ENCODE peak calls at places on chromosome 13, in five cellular contexts. C is A549, B is lower leg skin, R is NB4, O is endothelial cell of umbilical vein. H is an unnamed sample.

GRCh38 chr13:79810671-79811070 is 329.7 kb downstream of the NDFIP2 start:
- DNase-seq in C (peak), O (peak), B (no peak), R (no peak), H (no peak)

GRCh38 chr13:65787087-65787486 is 1443.0 kb downstream of the PCDH9 start:
- DNase-seq in O (no peak), R (no peak), B (no peak), C (no peak), H (no peak)

GRCh38 chr13:26589754-26590153 is 32.3 kb downstream of the WASF3 start:
- DNase-seq in O (peak), B (no peak), R (peak), C (no peak), H (no peak)

GRCh38 chr13:65595881-65596280 is 1634.3 kb downstream of the PCDH9 start:
- DNase-seq in B (no peak), C (no peak), R (no peak), O (no peak), H (no peak)

GRCh38 chr13:113002206-113002821 is 33.3 kb downstream of the MCF2L start:
- DNase-seq in B (no peak), R (no peak), C (no peak), O (no peak), H (no peak)

GRCh38 chr13:44474122-44474910 is 100.7 kb downstream of the SERP2 start:
- DNase-seq in C (peak), B (no peak), O (peak), R (no peak), H (no peak)

GRCh38 chr13:89343165-89343564 is 1672.0 kb downstream of the SLITRK5 start:
- DNase-seq in O (no peak), B (no peak), R (no peak), C (no peak), H (no peak)

GRCh38 chr13:51339952-51340732 is 651 bp downstream of the SERPINE3 start:
- DNase-seq in O (no peak), R (no peak), B (no peak), C (no peak), H (no peak)

GRCh38 chr13:60334310-60334709 is 62.7 kb upstream of the TDRD3 start:
- DNase-seq in B (no peak), C (no peak), O (peak), R (no peak), H (no peak)

GRCh38 chr13:41613471-41613870 is 156.1 kb downstream of the RGCC start:
- DNase-seq in C (no peak), O (no peak), B (no peak), R (no peak), H (no peak)

GRCh38 chr13:42996584-42996983 is 4.5 kb upstream of the EPSTI1 start:
- DNase-seq in B (no peak), R (peak), C (peak), O (peak), H (no peak)

GRCh38 chr13:99687728-99688397 is 186.6 kb downstream of the TM9SF2 start:
- DNase-seq in C (no peak), B (no peak), O (no peak), R (no peak), H (no peak)

DNA sequence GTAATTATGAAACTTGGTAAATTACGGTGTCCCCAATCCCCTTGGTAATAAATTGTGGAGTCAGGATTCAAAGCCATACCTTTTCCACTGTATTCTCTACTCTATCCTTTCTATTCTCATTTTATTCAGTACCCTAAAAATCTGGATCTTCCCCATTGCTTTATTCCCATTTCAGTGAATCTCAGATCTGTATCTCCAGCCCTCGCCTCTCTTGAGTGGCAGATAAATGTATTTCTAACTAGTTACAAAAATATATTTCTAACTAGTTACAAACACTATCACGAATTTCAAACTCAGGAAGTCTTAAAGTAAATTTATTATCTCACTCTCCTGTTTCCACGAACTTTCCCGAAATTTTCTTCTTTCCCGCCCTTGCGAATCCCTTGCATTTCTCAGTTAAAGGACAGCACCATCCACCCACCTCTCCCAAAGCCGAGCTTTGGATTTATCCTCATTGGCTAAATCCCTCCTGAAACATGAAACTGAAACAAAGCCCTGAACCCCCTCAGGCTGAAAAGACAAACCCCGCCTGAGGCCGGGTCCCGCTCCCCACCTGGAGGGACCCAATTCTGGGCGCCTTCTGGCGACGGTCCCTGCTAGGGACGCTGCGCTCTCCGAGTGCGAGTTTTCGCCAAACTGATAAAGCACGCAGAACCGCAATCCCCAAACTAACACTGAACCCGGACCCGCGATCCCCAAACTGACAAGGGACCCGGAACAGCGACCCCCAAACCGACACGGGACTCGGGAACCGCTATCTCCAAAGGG is 164.3 kb upstream of the PABPC3 start:
- DNase-seq in C (no peak), R (no peak), O (no peak), B (no peak), H (no peak)
- H3K4me3 ChIP-seq in C (no peak), R (no peak), O (no peak), B (no peak), H (no peak)

DNA sequence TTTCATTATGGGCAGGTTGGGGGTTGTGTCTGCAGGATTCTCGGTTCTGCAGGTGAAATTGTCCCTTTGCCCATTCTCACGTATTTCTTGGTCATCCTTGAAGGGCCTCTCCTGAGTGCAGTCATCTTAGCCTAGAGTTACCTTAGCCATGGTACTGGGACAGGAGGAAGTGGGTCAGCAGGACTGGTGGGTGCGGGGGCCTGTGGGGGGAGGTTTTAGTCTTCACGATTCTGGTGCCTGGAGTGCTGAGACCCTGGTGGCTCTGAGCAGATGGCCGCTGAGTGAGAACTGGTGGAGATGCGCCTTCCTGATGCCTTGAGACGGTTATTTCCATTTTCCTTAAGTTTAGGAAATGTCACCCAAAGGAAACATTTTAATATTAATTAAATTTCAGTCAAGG is 11.8 kb downstream of the COL4A2 start:
- DNase-seq in R (no peak), C (no peak), B (no peak), O (no peak), H (no peak)
- TF ChIP-seq POLR2A in R (no peak), C (no peak), B (no peak), O (peak), H (no peak)

DNA sequence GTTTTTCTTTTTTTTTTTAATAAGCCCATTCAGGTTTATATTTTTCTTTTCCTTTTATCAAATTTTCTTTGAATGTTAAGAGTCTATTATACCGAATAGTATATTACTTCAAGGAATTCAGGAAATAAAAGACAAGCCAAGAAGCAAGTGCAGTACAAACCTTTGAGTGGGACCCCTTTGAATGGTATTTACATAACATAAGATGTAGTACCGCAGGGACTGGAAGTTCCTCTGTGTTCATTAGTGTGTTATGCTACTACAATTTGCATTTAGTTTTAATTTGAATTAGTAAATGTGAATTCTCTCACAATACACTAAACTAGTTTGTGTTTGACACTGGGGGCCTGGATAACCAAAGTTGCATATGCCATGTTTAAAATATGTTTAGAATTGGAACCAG is 339.5 kb downstream of the DCT start:
- DNase-seq in C (no peak), O (no peak), R (no peak), B (no peak), H (no peak)
- H3K4me3 ChIP-seq in C (no peak), O (no peak), R (no peak), B (no peak), H (no peak)

DNA sequence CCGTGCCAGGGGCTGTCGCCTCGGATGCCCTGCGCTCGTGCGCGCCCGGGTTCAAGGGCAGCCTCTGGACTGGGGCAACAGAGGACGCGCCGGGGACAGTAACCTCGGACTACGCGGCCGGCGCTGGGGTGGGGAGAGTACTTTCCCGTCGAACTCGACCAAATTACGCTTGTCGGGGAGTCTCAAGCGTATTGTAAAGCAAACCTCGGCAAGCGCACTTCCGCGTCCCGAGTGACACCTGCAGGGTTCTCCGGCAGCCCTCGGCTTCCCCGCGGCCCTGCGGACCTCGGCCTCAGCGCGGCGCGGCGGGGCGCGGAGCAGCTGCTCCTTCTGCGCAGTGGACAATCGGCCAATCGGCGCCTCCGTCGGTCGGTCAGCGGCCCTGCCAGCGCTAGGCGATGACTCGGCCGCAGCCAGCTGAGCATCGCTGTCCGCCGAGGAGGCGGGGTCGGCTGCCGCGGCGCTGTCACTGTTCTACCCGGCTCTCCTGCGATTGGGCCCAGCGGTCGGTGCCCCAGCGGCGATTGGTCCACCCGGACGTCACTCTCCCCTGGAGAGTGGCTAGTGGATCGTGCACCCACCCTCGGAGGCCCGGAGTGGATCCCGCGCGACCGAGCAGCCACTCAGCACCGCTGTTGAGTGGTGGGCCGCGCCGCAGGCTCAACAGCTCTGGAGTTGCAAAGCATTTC is at the start of gene SLC46A3:
- DNase-seq in O (peak), C (peak), B (peak), R (peak), H (peak)
- TF ChIP-seq POLR2A in O (no peak), C (peak), B (peak), R (no peak), H (peak)

GRCh38 chr13:103282571-103283450 is 216.6 kb upstream of the SLC10A2 start:
- DNase-seq in B (no peak), R (no peak), O (no peak), C (peak), H (no peak)
- H3K4me3 ChIP-seq in B (no peak), R (no peak), O (no peak), C (no peak), H (no peak)

DNA sequence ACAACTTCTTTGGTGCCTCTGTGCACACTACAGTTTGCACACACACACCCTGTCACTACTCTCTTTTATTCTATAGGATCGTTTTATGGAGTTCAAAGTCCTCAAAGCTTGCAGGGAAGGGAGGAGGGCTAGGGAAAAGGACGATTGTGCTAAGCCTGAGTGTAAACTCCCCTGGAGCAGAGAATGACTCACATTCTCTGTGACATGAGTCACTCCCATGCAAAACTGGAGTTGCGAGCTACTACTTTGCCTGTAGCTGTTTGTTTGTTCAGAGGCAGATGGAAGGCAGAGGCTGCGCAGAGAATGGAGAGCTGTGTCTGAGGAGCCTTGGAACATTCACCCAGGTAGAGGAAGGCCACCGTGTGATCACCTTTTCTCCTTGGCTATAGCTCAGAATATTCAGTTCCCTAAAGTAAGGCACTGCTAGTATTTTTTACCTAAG is 80.5 kb upstream of the MBNL2 start:
- DNase-seq in C (peak), B (no peak), R (peak), O (peak), H (no peak)
- TF ChIP-seq POLR2A in C (no peak), B (no peak), R (no peak), O (no peak), H (no peak)

GRCh38 chr13:33292712-33293111 is 7.2 kb upstream of the STARD13 start:
- DNase-seq in B (no peak), C (no peak), R (no peak), O (no peak), H (no peak)

GRCh38 chr13:33286143-33286542 is 588 bp upstream of the STARD13 start:
- DNase-seq in O (no peak), R (no peak), C (no peak), B (no peak), H (no peak)

GRCh38 chr13:33287142-33287882 is 1.8 kb upstream of the STARD13 start:
- DNase-seq in B (no peak), C (no peak), O (no peak), R (no peak), H (no peak)

GRCh38 chr13:33290421-33290965 is 4.9 kb upstream of the STARD13 start:
- DNase-seq in C (no peak), O (no peak), R (no peak), B (no peak), H (no peak)

GRCh38 chr13:33289966-33290365 is 4.4 kb upstream of the STARD13 start:
- DNase-seq in R (no peak), O (no peak), B (no peak), C (no peak), H (no peak)
- H3K4me3 ChIP-seq in R (no peak), O (no peak), B (no peak), C (no peak), H (no peak)

DNA sequence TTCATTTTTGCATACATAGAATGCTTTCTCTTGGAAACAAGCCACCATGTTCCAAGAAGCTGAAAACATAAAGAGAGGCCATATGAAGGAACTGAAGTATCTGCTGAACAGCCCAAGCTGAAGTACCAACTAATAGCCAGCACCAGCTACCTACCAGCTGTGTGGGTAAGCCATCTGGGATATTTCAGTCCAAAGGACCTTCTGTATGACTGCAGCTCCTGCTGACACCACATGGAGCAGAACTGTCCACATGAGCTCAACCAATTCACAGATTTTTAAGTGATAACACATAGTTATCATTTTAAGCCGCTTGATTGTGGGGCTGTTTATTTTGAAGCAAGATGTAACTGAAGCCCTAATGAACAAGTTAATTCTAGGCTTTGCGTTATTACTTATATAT is 621.1 kb upstream of the KLHL1 start:
- DNase-seq in R (no peak), C (no peak), O (no peak), B (no peak), H (no peak)
- TF ChIP-seq POLR2A in R (no peak), C (no peak), O (no peak), B (no peak), H (no peak)

GRCh38 chr13:76741624-76742023 is 144.6 kb downstream of the KCTD12 start:
- DNase-seq in B (no peak), R (no peak), C (no peak), O (no peak), H (no peak)

GRCh38 chr13:76732367-76732766 is 153.8 kb downstream of the KCTD12 start:
- DNase-seq in B (no peak), R (no peak), O (no peak), C (no peak), H (no peak)

GRCh38 chr13:76735641-76736040 is 150.6 kb downstream of the KCTD12 start:
- DNase-seq in R (no peak), B (no peak), O (no peak), C (no peak), H (no peak)

DNA sequence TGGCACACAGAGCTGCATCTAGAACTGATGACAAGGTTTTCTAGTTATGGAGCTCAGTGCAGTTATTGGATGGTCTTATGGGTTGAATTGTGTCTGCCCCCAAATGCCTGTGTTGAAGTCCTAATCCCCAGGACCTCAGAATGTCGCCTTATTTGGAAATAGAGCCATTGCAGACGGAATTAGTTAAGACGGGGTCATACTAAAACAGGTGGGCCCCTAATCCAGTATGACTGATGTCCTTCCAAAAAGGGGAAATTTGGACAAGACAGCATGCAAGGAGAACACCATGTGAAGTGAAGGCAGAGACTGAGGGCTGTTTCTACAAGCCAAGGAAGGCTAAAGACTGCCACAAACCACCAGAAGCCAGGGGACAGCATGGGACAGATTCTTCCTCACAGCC is 148.7 kb downstream of the KCTD12 start:
- DNase-seq in B (no peak), O (no peak), R (no peak), C (no peak), H (no peak)
- H3K4me3 ChIP-seq in B (no peak), O (no peak), R (no peak), C (no peak), H (no peak)

DNA sequence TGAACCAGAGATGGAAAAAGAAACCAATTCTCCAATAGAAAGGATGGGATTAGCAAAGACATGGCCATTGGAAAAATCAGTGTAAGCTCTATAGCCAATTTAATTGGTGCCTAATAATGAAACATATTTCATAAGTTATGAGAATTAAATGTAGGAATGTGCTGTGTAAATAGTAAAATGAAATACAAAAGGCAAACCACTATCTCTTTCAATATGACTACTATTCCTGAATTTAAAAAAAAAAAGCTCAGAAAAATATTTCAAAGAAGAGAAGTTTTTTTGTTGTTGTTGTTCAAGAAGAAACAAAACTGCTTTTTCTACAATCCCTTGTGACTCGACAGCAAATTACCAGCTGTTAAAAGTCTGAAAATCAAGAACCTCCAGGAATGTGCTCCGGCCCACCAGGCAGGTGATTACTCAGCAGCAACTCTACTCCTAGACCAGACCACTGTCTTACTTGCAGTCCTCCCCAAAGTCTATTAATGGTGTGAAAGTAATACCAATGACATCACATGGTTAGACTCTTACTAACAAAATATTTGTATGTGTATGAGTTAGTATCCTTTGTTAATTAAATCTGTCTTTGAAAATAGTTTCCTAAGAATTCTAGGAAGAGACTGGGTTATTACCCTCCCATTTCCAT is 362.3 kb downstream of the KCTD12 start:
- DNase-seq in C (no peak), O (no peak), R (no peak), B (no peak), H (no peak)
- TF ChIP-seq POLR2A in C (no peak), O (no peak), R (no peak), B (no peak), H (no peak)

H was measured in upper lobe of left lung.